ENCODE peak calls at places on chromosomes 1 and 21, in four cellular contexts. G, T, P and A are unnamed samples.
A peak's percentile ranks its signal among the peaks of the same experiment; 100 is the strongest.

GRCh38 chr21:17782051-17782450 is 37.1 kb downstream of the C21orf91 start:
- DNase-seq in G (no peak), T (no peak), P (no peak), A (no peak)

GRCh38 chr1:47618222-47618720 is 180.4 kb downstream of the FOXD2 start:
- DNase-seq in G (no peak), T (no peak), P (no peak), A (no peak)

GRCh38 chr21:42414928-42415769 is 11.4 kb downstream of the UBASH3A start:
- DNase-seq in G (peak; percentile 95), T (no peak), P (peak; percentile 64), A (peak; percentile 65)

GRCh38 chr1:156079762-156080597 is 2.3 kb downstream of the MEX3A start:
- DNase-seq in G (no peak), T (no peak), P (no peak), A (no peak)

GRCh38 chr1:48249868-48250267 is 27.4 kb downstream of the SLC5A9 start:
- DNase-seq in G (no peak), T (no peak), P (no peak), A (no peak)

GRCh38 chr1:247905899-247906503 is 10.6 kb downstream of the OR2W3 start:
- DNase-seq in G (peak; percentile 4), T (no peak), P (no peak), A (no peak)

GRCh38 chr1:64886877-64887276 is 79.5 kb downstream of the JAK1 start:
- DNase-seq in G (no peak), T (no peak), P (no peak), A (no peak)

GRCh38 chr1:52741259-52741658 is 15.0 kb downstream of the ZYG11B start:
- DNase-seq in G (no peak), T (no peak), P (no peak), A (no peak)

GRCh38 chr1:42957229-42957879 is 1.3 kb downstream of the SLC2A1 start:
- DNase-seq in G (peak; percentile 30), T (no peak), P (no peak), A (no peak)

GRCh38 chr1:183097438-183098051 is 74.3 kb downstream of the LAMC1 start:
- DNase-seq in G (no peak), T (peak; percentile 27), P (no peak), A (peak; percentile 61)

GRCh38 chr1:115074839-115075534 is 14.3 kb downstream of the TSPAN2 start:
- DNase-seq in G (no peak), T (no peak), P (no peak), A (peak; percentile 46)

GRCh38 chr1:43606624-43607023 is 43.3 kb upstream of the KDM4A start:
- DNase-seq in G (no peak), T (no peak), P (no peak), A (no peak)

GRCh38 chr1:197776348-197777082 is 1.2 kb upstream of the DENND1B start:
- DNase-seq in G (peak; percentile 37), T (peak; percentile 67), P (no peak), A (peak; percentile 91)

GRCh38 chr1:150392627-150393026 is 28.7 kb downstream of the RPRD2 start:
- DNase-seq in G (no peak), T (no peak), P (no peak), A (no peak)

GRCh38 chr1:71861022-71861421 is 421.3 kb downstream of the NEGR1 start:
- DNase-seq in G (no peak), T (no peak), P (no peak), A (peak; percentile 63)

GRCh38 chr1:44553771-44554170 is 120.5 kb downstream of the TMEM53 start:
- DNase-seq in G (no peak), T (peak; percentile 74), P (no peak), A (peak; percentile 23)

GRCh38 chr21:35927262-35927661 is 133.1 kb downstream of the SETD4 start:
- DNase-seq in G (no peak), T (no peak), P (no peak), A (no peak)

GRCh38 chr1:8077120-8077573 is 51.0 kb upstream of the ERRFI1 start:
- DNase-seq in G (no peak), T (peak; percentile 72), P (peak; percentile 81), A (peak; percentile 95)

GRCh38 chr21:30345014-30345413 is 3.4 kb downstream of the KRTAP23-1 start:
- DNase-seq in G (no peak), T (no peak), P (no peak), A (no peak)

GRCh38 chr1:186900539-186901237 is 71.9 kb downstream of the PLA2G4A start:
- DNase-seq in G (no peak), T (no peak), P (no peak), A (no peak)

GRCh38 chr1:156104861-156105546 is 9.5 kb upstream of the LMNA start:
- DNase-seq in G (no peak), T (no peak), P (no peak), A (no peak)

GRCh38 chr1:39210649-39211048 is 6.2 kb downstream of the MACF1 start:
- DNase-seq in G (no peak), T (no peak), P (no peak), A (no peak)

GRCh38 chr1:226912587-226913176 is 27.4 kb upstream of the COQ8A start:
- DNase-seq in G (peak; percentile 35), T (peak; percentile 19), P (peak; percentile 73), A (peak; percentile 31)